ENCODE peak calls at places on chromosomes 3 and 15, in six cellular contexts. One of them, this sample, is unnamed.

GRCh38 chr15:36814085-36814484 is 234.7 kb downstream of the CDIN1 start:
- ATAC-seq in T-cell: no peak
- ATAC-seq in activated B cell treated with CpG ODN at 0.5 μM for 24 hours: no peak
- ATAC-seq in upper lobe of right lung: peak; percentile 46
- ATAC-seq in pancreas: no peak
- ATAC-seq in activated naive CD4-positive, alpha-beta T cell treated with anti-CD3 and anti-CD28 coated beads, Interleukin-2, amount 50 U/mL, for 72 hours: no peak
- ATAC-seq in this sample: no peak

GRCh38 chr3:63980830-63981498 is 42.3 kb downstream of the PSMD6 start:
- ATAC-seq in T-cell: no peak
- ATAC-seq in activated B cell treated with CpG ODN at 0.5 μM for 24 hours: no peak
- ATAC-seq in upper lobe of right lung: no peak
- ATAC-seq in pancreas: peak; percentile 67
- ATAC-seq in activated naive CD4-positive, alpha-beta T cell treated with anti-CD3 and anti-CD28 coated beads, Interleukin-2, amount 50 U/mL, for 72 hours: no peak
- ATAC-seq in this sample: no peak

GRCh38 chr3:20061331-20061730 is 21.1 kb downstream of the KAT2B start:
- ATAC-seq in T-cell: no peak
- ATAC-seq in activated B cell treated with CpG ODN at 0.5 μM for 24 hours: no peak
- ATAC-seq in upper lobe of right lung: peak; percentile 16
- ATAC-seq in pancreas: no peak
- ATAC-seq in activated naive CD4-positive, alpha-beta T cell treated with anti-CD3 and anti-CD28 coated beads, Interleukin-2, amount 50 U/mL, for 72 hours: no peak
- ATAC-seq in this sample: no peak

GRCh38 chr15:52247032-52247431 is 48.6 kb downstream of the MYO5C start:
- ATAC-seq in T-cell: no peak
- ATAC-seq in activated B cell treated with CpG ODN at 0.5 μM for 24 hours: no peak
- ATAC-seq in upper lobe of right lung: peak; percentile 77
- ATAC-seq in pancreas: no peak
- ATAC-seq in activated naive CD4-positive, alpha-beta T cell treated with anti-CD3 and anti-CD28 coated beads, Interleukin-2, amount 50 U/mL, for 72 hours: no peak
- ATAC-seq in this sample: no peak

GRCh38 chr3:188948658-188949400 is 222.9 kb upstream of the TPRG1 start:
- ATAC-seq in T-cell: no peak
- ATAC-seq in activated B cell treated with CpG ODN at 0.5 μM for 24 hours: peak; percentile 69
- ATAC-seq in upper lobe of right lung: peak; percentile 48
- ATAC-seq in pancreas: peak; percentile 10
- ATAC-seq in activated naive CD4-positive, alpha-beta T cell treated with anti-CD3 and anti-CD28 coated beads, Interleukin-2, amount 50 U/mL, for 72 hours: peak; percentile 60
- ATAC-seq in this sample: no peak

GRCh38 chr3:157113832-157114505 is 46.0 kb downstream of the CCNL1 start:
- ATAC-seq in T-cell: peak; percentile 71
- ATAC-seq in activated B cell treated with CpG ODN at 0.5 μM for 24 hours: peak; percentile 25
- ATAC-seq in upper lobe of right lung: no peak
- ATAC-seq in pancreas: no peak
- ATAC-seq in activated naive CD4-positive, alpha-beta T cell treated with anti-CD3 and anti-CD28 coated beads, Interleukin-2, amount 50 U/mL, for 72 hours: no peak
- ATAC-seq in this sample: no peak

GRCh38 chr3:23459915-23460546 is 256.9 kb downstream of the UBE2E2 start:
- ATAC-seq in T-cell: no peak
- ATAC-seq in activated B cell treated with CpG ODN at 0.5 μM for 24 hours: no peak
- ATAC-seq in upper lobe of right lung: no peak
- ATAC-seq in pancreas: no peak
- ATAC-seq in activated naive CD4-positive, alpha-beta T cell treated with anti-CD3 and anti-CD28 coated beads, Interleukin-2, amount 50 U/mL, for 72 hours: no peak
- ATAC-seq in this sample: no peak

GRCh38 chr3:49339593-49339946 is 283 bp downstream of the USP4 start:
- ATAC-seq in T-cell: peak; percentile 0
- ATAC-seq in activated B cell treated with CpG ODN at 0.5 μM for 24 hours: no peak
- ATAC-seq in upper lobe of right lung: peak; percentile 12
- ATAC-seq in pancreas: peak; percentile 11
- ATAC-seq in activated naive CD4-positive, alpha-beta T cell treated with anti-CD3 and anti-CD28 coated beads, Interleukin-2, amount 50 U/mL, for 72 hours: no peak
- ATAC-seq in this sample: no peak

GRCh38 chr3:120151796-120152195 is 57.5 kb upstream of the GSK3B start:
- ATAC-seq in T-cell: no peak
- ATAC-seq in activated B cell treated with CpG ODN at 0.5 μM for 24 hours: no peak
- ATAC-seq in upper lobe of right lung: no peak
- ATAC-seq in pancreas: no peak
- ATAC-seq in activated naive CD4-positive, alpha-beta T cell treated with anti-CD3 and anti-CD28 coated beads, Interleukin-2, amount 50 U/mL, for 72 hours: no peak
- ATAC-seq in this sample: no peak

GRCh38 chr15:100330221-100330620 is 11.6 kb downstream of the ADAMTS17 start:
- ATAC-seq in T-cell: peak; percentile 25
- ATAC-seq in activated B cell treated with CpG ODN at 0.5 μM for 24 hours: no peak
- ATAC-seq in upper lobe of right lung: no peak
- ATAC-seq in pancreas: no peak
- ATAC-seq in activated naive CD4-positive, alpha-beta T cell treated with anti-CD3 and anti-CD28 coated beads, Interleukin-2, amount 50 U/mL, for 72 hours: peak; percentile 88
- ATAC-seq in this sample: peak; percentile 76

GRCh38 chr3:49399467-49399866 is 12.3 kb downstream of the RHOA start:
- ATAC-seq in T-cell: no peak
- ATAC-seq in activated B cell treated with CpG ODN at 0.5 μM for 24 hours: peak; percentile 38
- ATAC-seq in upper lobe of right lung: no peak
- ATAC-seq in pancreas: no peak
- ATAC-seq in activated naive CD4-positive, alpha-beta T cell treated with anti-CD3 and anti-CD28 coated beads, Interleukin-2, amount 50 U/mL, for 72 hours: peak; percentile 46
- ATAC-seq in this sample: no peak

GRCh38 chr3:2861120-2861519 is 249.1 kb downstream of the IL5RA start:
- ATAC-seq in T-cell: no peak
- ATAC-seq in activated B cell treated with CpG ODN at 0.5 μM for 24 hours: no peak
- ATAC-seq in upper lobe of right lung: no peak
- ATAC-seq in pancreas: no peak
- ATAC-seq in activated naive CD4-positive, alpha-beta T cell treated with anti-CD3 and anti-CD28 coated beads, Interleukin-2, amount 50 U/mL, for 72 hours: no peak
- ATAC-seq in this sample: no peak

GRCh38 chr3:117531078-117531477 is 821.5 kb downstream of the TUSC7 start:
- ATAC-seq in T-cell: no peak
- ATAC-seq in activated B cell treated with CpG ODN at 0.5 μM for 24 hours: no peak
- ATAC-seq in upper lobe of right lung: no peak
- ATAC-seq in pancreas: no peak
- ATAC-seq in activated naive CD4-positive, alpha-beta T cell treated with anti-CD3 and anti-CD28 coated beads, Interleukin-2, amount 50 U/mL, for 72 hours: no peak
- ATAC-seq in this sample: no peak

GRCh38 chr3:45719761-45720487 is 30.7 kb downstream of the SACM1L start:
- ATAC-seq in T-cell: no peak
- ATAC-seq in activated B cell treated with CpG ODN at 0.5 μM for 24 hours: no peak
- ATAC-seq in upper lobe of right lung: no peak
- ATAC-seq in pancreas: no peak
- ATAC-seq in activated naive CD4-positive, alpha-beta T cell treated with anti-CD3 and anti-CD28 coated beads, Interleukin-2, amount 50 U/mL, for 72 hours: no peak
- ATAC-seq in this sample: no peak

GRCh38 chr3:173913985-173914421 is 516.5 kb downstream of the NLGN1 start:
- ATAC-seq in T-cell: no peak
- ATAC-seq in activated B cell treated with CpG ODN at 0.5 μM for 24 hours: no peak
- ATAC-seq in upper lobe of right lung: no peak
- ATAC-seq in pancreas: no peak
- ATAC-seq in activated naive CD4-positive, alpha-beta T cell treated with anti-CD3 and anti-CD28 coated beads, Interleukin-2, amount 50 U/mL, for 72 hours: no peak
- ATAC-seq in this sample: no peak

GRCh38 chr3:195823998-195824397 is 12.3 kb upstream of the MUC4 start:
- ATAC-seq in T-cell: no peak
- ATAC-seq in activated B cell treated with CpG ODN at 0.5 μM for 24 hours: no peak
- ATAC-seq in upper lobe of right lung: peak; percentile 73
- ATAC-seq in pancreas: no peak
- ATAC-seq in activated naive CD4-positive, alpha-beta T cell treated with anti-CD3 and anti-CD28 coated beads, Interleukin-2, amount 50 U/mL, for 72 hours: no peak
- ATAC-seq in this sample: no peak

GRCh38 chr15:36914962-36915808 is 185.2 kb downstream of the MEIS2 start:
- ATAC-seq in T-cell: no peak
- ATAC-seq in activated B cell treated with CpG ODN at 0.5 μM for 24 hours: no peak
- ATAC-seq in upper lobe of right lung: peak; percentile 19
- ATAC-seq in pancreas: peak; percentile 88
- ATAC-seq in activated naive CD4-positive, alpha-beta T cell treated with anti-CD3 and anti-CD28 coated beads, Interleukin-2, amount 50 U/mL, for 72 hours: no peak
- ATAC-seq in this sample: no peak

This sample was measured in activated CD4-positive, CD25-positive, alpha-beta regulatory T cell treated with anti-CD3 and anti-CD28 coated beads, Interleukin-2, amount 50 U/mL, for 24 hours.